ENCODE peak calls at places on chromosome 13, in six cellular contexts. Z, B, J, C, L and G are unnamed samples.

GRCh38 chr13:41458939-41459753 is 1.8 kb downstream of the RGCC start:
- DNase-seq in Z (peak; percentile 78), B (no peak), J (peak; percentile 73), C (peak; percentile 73), L (peak; percentile 49), G (peak; percentile 87)

GRCh38 chr13:48775285-48775684 is 121.6 kb downstream of the CYSLTR2 start:
- DNase-seq in Z (peak; percentile 21), B (no peak), J (no peak), C (no peak), L (no peak), G (no peak)

GRCh38 chr13:48586591-48587103 is 53.8 kb upstream of the RCBTB2 start:
- DNase-seq in Z (peak; percentile 18), B (no peak), J (no peak), C (no peak), L (no peak), G (no peak)

GRCh38 chr13:79245937-79246574 is 160.0 kb downstream of the RBM26 start:
- DNase-seq in Z (no peak), B (no peak), J (peak; percentile 7), C (no peak), L (no peak), G (peak; percentile 7)

GRCh38 chr13:44158055-44158655 is 215.5 kb upstream of the SERP2 start:
- DNase-seq in Z (no peak), B (no peak), J (no peak), C (peak; percentile 84), L (no peak), G (no peak)

GRCh38 chr13:42396901-42397670 is 125.1 kb downstream of the AKAP11 start:
- DNase-seq in Z (no peak), B (no peak), J (no peak), C (no peak), L (no peak), G (no peak)

GRCh38 chr13:94641432-94641941 is 39.8 kb downstream of the GPR180 start:
- DNase-seq in Z (peak; percentile 53), B (no peak), J (peak; percentile 87), C (no peak), L (no peak), G (no peak)

GRCh38 chr13:110616103-110617101 is 1.1 kb downstream of the NAXD start:
- DNase-seq in Z (peak; percentile 79), B (no peak), J (peak; percentile 37), C (peak; percentile 77), L (peak; percentile 18), G (peak; percentile 56)

GRCh38 chr13:27264181-27264580 is 6.4 kb upstream of the RASL11A start:
- DNase-seq in Z (peak; percentile 42), B (no peak), J (peak; percentile 90), C (no peak), L (no peak), G (peak; percentile 82)